ENCODE peak calls at places on chromosomes 2 and 18, in eight cellular contexts. F is GM13977; W is fibroblast of gingiva; G is activated effector memory CD4-positive, alpha-beta T cell treated with anti-CD3 and anti-CD28 coated beads, Interleukin-2, amount 50 U/mL, for 16 hours; E is GM12891; C is SW 1271; A is activated gamma-delta T cell treated with anti-CD3 and anti-CD28 coated beads, Interleukin-2, amount 50 U/mL, for 16 hours; M is endothelial cell of umbilical vein. K is an unnamed sample.

GRCh38 chr18:78960709-78961108 is 18.9 kb upstream of the SALL3 start:
- DNase-seq in M (no peak), E (no peak), G (no peak), W (no peak), A (no peak), C (no peak), F (no peak), K (no peak)

GRCh38 chr2:223824301-223824700 is 13.1 kb downstream of the AP1S3 start:
- DNase-seq in F (no peak), E (no peak), G (no peak), C (no peak), A (no peak), M (no peak), W (no peak), K (no peak)

GRCh38 chr2:215982465-215982875 is 30.9 kb downstream of the MREG start:
- DNase-seq in E (no peak), W (no peak), A (no peak), C (no peak), G (no peak), M (no peak), F (peak; percentile 27), K (no peak)

GRCh38 chr2:20421988-20422678 is 24.7 kb upstream of the RHOB start:
- DNase-seq in M (no peak), G (peak; percentile 21), E (no peak), F (no peak), W (peak; percentile 97), A (no peak), C (no peak), K (no peak)

GRCh38 chr2:235977445-235977844 is 190.7 kb downstream of the GBX2 start:
- DNase-seq in E (no peak), C (no peak), M (no peak), W (no peak), F (no peak), G (peak; percentile 3), A (no peak), K (no peak)

GRCh38 chr2:113085542-113085941 is 17.8 kb downstream of the IL1F10 start:
- DNase-seq in G (no peak), E (no peak), F (no peak), C (no peak), M (no peak), W (no peak), A (no peak), K (no peak)

GRCh38 chr2:140027320-140027719 is 1247.1 kb upstream of the NXPH2 start:
- DNase-seq in G (no peak), M (no peak), F (no peak), C (no peak), A (no peak), W (no peak), E (no peak), K (no peak)

GRCh38 chr18:10193446-10193845 is 261.0 kb upstream of the APCDD1 start:
- DNase-seq in A (no peak), W (no peak), M (no peak), G (no peak), F (no peak), C (no peak), E (no peak), K (no peak)

GRCh38 chr18:10374615-10375295 is 79.7 kb upstream of the APCDD1 start:
- DNase-seq in F (no peak), A (no peak), G (no peak), W (peak; percentile 42), C (no peak), E (no peak), M (no peak), K (no peak)

GRCh38 chr18:48470484-48471180 is 61.4 kb upstream of the ZBTB7C start:
- DNase-seq in E (no peak), M (no peak), G (no peak), C (no peak), F (no peak), A (no peak), W (no peak), K (no peak)